ENCODE peak calls at places on chromosomes 16 and 17, in nine cellular contexts. U is NCI-H2029; P is memory B cell; J is GM23248; X is T-helper 1 cell; H is psoas muscle; M is fibroblast of pulmonary artery; Q is CD8-positive, alpha-beta memory T cell; O is KBM-7. L is an unnamed sample.
A peak's percentile ranks its signal among the peaks of the same experiment; 100 is the strongest.

GRCh38 chr16:5072334-5073278 is 963 bp downstream of the ALG1 start:
- DNase-seq in U (no peak), J (peak; percentile 56), P (no peak), H (no peak), O (no peak), Q (no peak), X (no peak), M (no peak), L (no peak)

GRCh38 chr16:68070249-68070725 is 14.9 kb upstream of the NFATC3 start:
- DNase-seq in P (no peak), Q (no peak), J (no peak), U (no peak), M (no peak), O (no peak), H (no peak), X (no peak), L (no peak)

GRCh38 chr16:65658339-65659275 is 536.7 kb upstream of the CDH11 start:
- DNase-seq in P (no peak), O (no peak), J (peak; percentile 96), M (peak; percentile 85), Q (no peak), X (no peak), H (no peak), U (peak; percentile 61), L (no peak)

GRCh38 chr17:1511290-1511689 is 5.1 kb downstream of the INPP5K start:
- DNase-seq in Q (no peak), O (peak; percentile 20), U (no peak), P (no peak), M (peak; percentile 51), J (no peak), H (peak; percentile 68), X (no peak), L (no peak)

GRCh38 chr16:69179255-69180010 is 7.5 kb upstream of the SNTB2 start:
- DNase-seq in O (no peak), X (no peak), P (no peak), Q (no peak), H (peak; percentile 75), J (peak; percentile 89), M (peak; percentile 93), U (peak; percentile 48), L (peak; percentile 85)

GRCh38 chr16:84043486-84044107 is 1.0 kb upstream of the SLC38A8 start:
- DNase-seq in P (no peak), X (no peak), U (no peak), M (no peak), J (peak; percentile 53), O (peak; percentile 7), H (no peak), Q (no peak), L (no peak)

GRCh38 chr16:12239953-12240485 is 263.5 kb downstream of the SNX29 start:
- DNase-seq in Q (no peak), X (no peak), U (peak; percentile 37), J (peak; percentile 85), M (peak; percentile 72), O (no peak), H (no peak), P (no peak), L (no peak)

GRCh38 chr16:85616608-85617311 is 3.6 kb downstream of the GSE1 start:
- DNase-seq in J (no peak), X (no peak), Q (no peak), U (no peak), O (peak; percentile 89), P (no peak), H (peak; percentile 80), M (no peak), L (no peak)

GRCh38 chr17:32323046-32323445 is 18.9 kb downstream of the C17orf75 start:
- DNase-seq in X (no peak), P (no peak), O (no peak), Q (no peak), M (no peak), U (no peak), H (no peak), J (no peak), L (no peak)

GRCh38 chr16:70151941-70152509 is 21.6 kb upstream of the CLEC18C start:
- DNase-seq in O (no peak), X (no peak), H (no peak), Q (no peak), P (no peak), M (no peak), J (no peak), U (no peak), L (no peak)

GRCh38 chr16:53775821-53776431 is 72.0 kb downstream of the FTO start:
- DNase-seq in P (no peak), M (peak; percentile 96), U (no peak), J (peak; percentile 94), O (peak; percentile 79), X (no peak), Q (no peak), H (no peak), L (peak; percentile 45)

GRCh38 chr17:43530303-43531081 is 15.6 kb downstream of the ETV4 start:
- DNase-seq in J (peak; percentile 49), P (no peak), X (no peak), Q (no peak), O (no peak), M (peak; percentile 92), U (peak; percentile 96), H (peak; percentile 79), L (peak; percentile 51)

GRCh38 chr17:681738-682137 is 32.9 kb downstream of the VPS53 start:
- DNase-seq in J (peak; percentile 79), X (no peak), P (no peak), M (peak; percentile 68), U (no peak), O (no peak), H (no peak), Q (no peak), L (no peak)

GRCh38 chr17:50532452-50533024 is at the start of gene EPN3:
- DNase-seq in P (no peak), O (no peak), M (no peak), J (peak; percentile 49), Q (no peak), X (no peak), U (no peak), H (no peak), L (no peak)

GRCh38 chr17:82560802-82561428 is 41.4 kb downstream of the FOXK2 start:
- DNase-seq in M (no peak), Q (no peak), P (no peak), X (no peak), U (no peak), O (no peak), H (no peak), J (no peak), L (no peak)

GRCh38 chr17:76982408-76983074 is 114.3 kb downstream of the MGAT5B start:
- DNase-seq in Q (no peak), J (no peak), X (no peak), M (no peak), H (no peak), O (no peak), U (no peak), P (no peak), L (no peak)

GRCh38 chr16:72298947-72299346 is 127.0 kb upstream of the PMFBP1 start:
- DNase-seq in X (no peak), P (no peak), J (no peak), O (no peak), H (no peak), Q (no peak), U (no peak), M (no peak), L (no peak)

GRCh38 chr16:20023190-20023589 is 50.5 kb downstream of the GPR139 start:
- DNase-seq in P (no peak), U (no peak), J (peak; percentile 18), O (peak; percentile 20), Q (no peak), H (no peak), M (peak; percentile 30), X (no peak), L (no peak)

GRCh38 chr17:67585077-67585602 is 132.6 kb upstream of the NOL11 start:
- DNase-seq in O (no peak), P (no peak), Q (no peak), H (no peak), X (no peak), J (no peak), M (no peak), U (peak; percentile 69), L (no peak)

GRCh38 chr17:72745241-72745640 is 347.2 kb downstream of the SLC39A11 start:
- DNase-seq in P (no peak), X (no peak), M (no peak), U (no peak), O (no peak), J (no peak), H (no peak), Q (no peak), L (no peak)

GRCh38 chr16:31042866-31043265 is 9.5 kb downstream of the STX4 start:
- DNase-seq in Q (no peak), M (no peak), O (no peak), X (no peak), H (no peak), P (no peak), U (no peak), J (no peak), L (no peak)

GRCh38 chr16:70685938-70686375 is at the start of gene MTSS2:
- DNase-seq in Q (no peak), U (peak; percentile 55), O (peak; percentile 52), J (peak; percentile 95), H (peak; percentile 94), X (no peak), P (no peak), M (peak; percentile 83), L (peak; percentile 72)

GRCh38 chr17:42078396-42079042 is 19.8 kb downstream of the ZNF385C start:
- DNase-seq in H (no peak), U (no peak), O (peak; percentile 60), P (no peak), J (no peak), Q (no peak), M (no peak), X (no peak), L (no peak)

GRCh38 chr16:20928774-20929411 is 28.3 kb downstream of the LYRM1 start:
- DNase-seq in U (no peak), M (no peak), H (no peak), X (no peak), Q (no peak), O (no peak), J (peak; percentile 38), P (no peak), L (no peak)

GRCh38 chr16:87723224-87723619 is 42.6 kb downstream of the KLHDC4 start:
- DNase-seq in P (no peak), Q (no peak), H (peak; percentile 68), U (peak; percentile 93), X (no peak), M (peak; percentile 77), O (no peak), J (peak; percentile 79), L (peak; percentile 40)

GRCh38 chr17:49401971-49402491 is 12.7 kb downstream of the PHB1 start:
- DNase-seq in U (no peak), J (no peak), P (no peak), Q (no peak), H (no peak), M (no peak), X (no peak), O (no peak), L (no peak)

GRCh38 chr17:48543854-48544355 is 1.0 kb downstream of the HOXB2 start:
- DNase-seq in H (no peak), M (no peak), U (no peak), J (no peak), Q (no peak), X (no peak), P (no peak), O (peak; percentile 53), L (no peak)

GRCh38 chr16:6615661-6616060 is 717.0 kb upstream of the RBFOX1 start:
- DNase-seq in J (no peak), X (no peak), P (no peak), O (no peak), U (no peak), M (no peak), H (no peak), Q (no peak), L (no peak)

L was measured in tibial nerve.